ENCODE peak calls at places on chromosomes 6 and 20, in four cellular contexts. J, R, Q and C are unnamed samples.

GRCh38 chr6:132929141-132929540 is 114.8 kb downstream of the RPS12 start:
- DNase-seq in J (no peak), Q (no peak), R (no peak), C (no peak)

GRCh38 chr6:35043381-35043780 is 97.8 kb downstream of the TCP11 start:
- DNase-seq in R (no peak), J (no peak), Q (no peak), C (no peak)

GRCh38 chr20:63900373-63900772 is 5.4 kb downstream of the DNAJC5 start:
- DNase-seq in J (no peak), R (no peak), Q (no peak), C (no peak)

GRCh38 chr6:41736207-41736710 is 851 bp upstream of the TFEB start:
- DNase-seq in Q (peak; percentile 46), J (no peak), R (no peak), C (peak; percentile 26)

GRCh38 chr20:59182401-59183044 is 18.9 kb downstream of the ZNF831 start:
- DNase-seq in R (no peak), J (no peak), Q (no peak), C (no peak)

GRCh38 chr20:46681032-46681854 is 8.0 kb downstream of the TP53RK start:
- DNase-seq in J (peak; percentile 82), Q (peak; percentile 81), R (peak; percentile 81), C (peak; percentile 49)

GRCh38 chr6:170393807-170394399 is 87.3 kb downstream of the FAM120B start:
- DNase-seq in Q (no peak), R (no peak), J (no peak), C (no peak)

GRCh38 chr6:1438471-1438881 is 49.1 kb downstream of the FOXF2 start:
- DNase-seq in J (no peak), Q (no peak), R (no peak), C (no peak)

GRCh38 chr6:41683460-41684310 is 45.4 kb downstream of the MDFI start:
- DNase-seq in R (peak; percentile 82), Q (peak; percentile 86), J (peak; percentile 57), C (peak; percentile 87)

GRCh38 chr20:44728835-44729342 is 13.7 kb downstream of the CCN5 start:
- DNase-seq in Q (no peak), J (no peak), R (peak; percentile 55), C (peak; percentile 53)

GRCh38 chr6:46985943-46986342 is 56.2 kb downstream of the ADGRF1 start:
- DNase-seq in Q (no peak), R (no peak), J (no peak), C (no peak)

GRCh38 chr6:28541996-28542395 is 16.3 kb downstream of the GPX5 start:
- DNase-seq in Q (no peak), J (no peak), R (no peak), C (no peak)

GRCh38 chr6:150118642-150119041 is 24.2 kb upstream of the PPP1R14C start:
- DNase-seq in Q (no peak), R (no peak), J (peak; percentile 32), C (no peak)

GRCh38 chr20:53579266-53579580 is 14.4 kb downstream of the ZNF217 start:
- DNase-seq in Q (no peak), J (no peak), R (no peak), C (no peak)

GRCh38 chr6:122184260-122184934 is 215.1 kb upstream of the HSF2 start:
- DNase-seq in Q (no peak), R (no peak), J (peak; percentile 16), C (peak; percentile 43)

GRCh38 chr20:13099676-13100075 is 90.9 kb downstream of the SPTLC3 start:
- DNase-seq in Q (no peak), R (no peak), J (no peak), C (no peak)

GRCh38 chr6:163416640-163417253 is 2.2 kb downstream of the QKI start:
- DNase-seq in J (peak; percentile 88), R (no peak), Q (peak; percentile 79), C (no peak)

GRCh38 chr6:33313105-33313708 is 671 bp downstream of the TAPBP start:
- DNase-seq in R (peak; percentile 47), J (no peak), Q (peak; percentile 63), C (no peak)

GRCh38 chr20:4244700-4245485 is 229.5 kb upstream of the RNF24 start:
- DNase-seq in R (no peak), Q (no peak), J (peak; percentile 95), C (no peak)

GRCh38 chr6:1703091-1703855 is 93.6 kb downstream of the FOXC1 start:
- DNase-seq in R (no peak), J (no peak), Q (peak; percentile 76), C (no peak)

GRCh38 chr20:50673146-50673830 is 18.1 kb downstream of the RIPOR3 start:
- DNase-seq in R (no peak), Q (peak; percentile 87), J (peak; percentile 62), C (no peak)

GRCh38 chr6:143542915-143543314 is 31.4 kb upstream of the FUCA2 start:
- DNase-seq in R (no peak), Q (no peak), J (no peak), C (no peak)

GRCh38 chr6:25053875-25054371 is 118.2 kb upstream of the RIPOR2 start:
- DNase-seq in J (no peak), R (no peak), Q (no peak), C (no peak)

GRCh38 chr6:25732468-25733198 is 21.9 kb upstream of the SLC17A4 start:
- DNase-seq in R (peak; percentile 73), J (no peak), Q (peak; percentile 14), C (no peak)

GRCh38 chr6:40391086-40391485 is 196.1 kb downstream of the LRFN2 start:
- DNase-seq in J (no peak), Q (no peak), R (no peak), C (no peak)

GRCh38 chr6:11120273-11121005 is 8.9 kb upstream of the ERVFRD-1 start:
- DNase-seq in R (no peak), J (no peak), Q (no peak), C (peak; percentile 23)

GRCh38 chr6:77178821-77179220 is 284.5 kb downstream of the HTR1B start:
- DNase-seq in J (no peak), R (no peak), Q (no peak), C (no peak)

GRCh38 chr20:10476319-10476724 is 41.2 kb downstream of the SLX4IP start:
- DNase-seq in R (no peak), Q (peak; percentile 49), J (no peak), C (no peak)

GRCh38 chr6:109187399-109188114 is 92.2 kb downstream of the CEP57L1 start:
- DNase-seq in J (peak; percentile 25), Q (peak; percentile 74), R (peak; percentile 70), C (peak; percentile 48)

GRCh38 chr6:137723273-137724017 is 143.6 kb upstream of the TNFAIP3 start:
- DNase-seq in Q (no peak), J (peak; percentile 99), R (no peak), C (no peak)

GRCh38 chr6:14612016-14612415 is 494.4 kb downstream of the CD83 start:
- DNase-seq in Q (no peak), J (no peak), R (no peak), C (no peak)

GRCh38 chr20:46139908-46140482 is 21.9 kb downstream of the CD40 start:
- DNase-seq in R (peak; percentile 42), Q (no peak), J (no peak), C (no peak)

GRCh38 chr20:36629719-36630340 is 16.2 kb downstream of the SLA2 start:
- DNase-seq in J (no peak), R (no peak), Q (no peak), C (no peak)

GRCh38 chr20:41205313-41205712 is 68.0 kb downstream of the PLCG1 start:
- DNase-seq in R (no peak), J (no peak), Q (no peak), C (no peak)

GRCh38 chr20:23820493-23820892 is 6.0 kb downstream of the CST2 start:
- DNase-seq in R (no peak), J (no peak), Q (no peak), C (no peak)

GRCh38 chr6:124669713-124670480 is 292.3 kb upstream of the RNF217 start:
- DNase-seq in Q (no peak), J (no peak), R (no peak), C (no peak)

GRCh38 chr6:144063246-144063743 is 32.1 kb downstream of the SF3B5 start:
- DNase-seq in J (no peak), R (no peak), Q (peak; percentile 54), C (peak; percentile 31)

DNA sequence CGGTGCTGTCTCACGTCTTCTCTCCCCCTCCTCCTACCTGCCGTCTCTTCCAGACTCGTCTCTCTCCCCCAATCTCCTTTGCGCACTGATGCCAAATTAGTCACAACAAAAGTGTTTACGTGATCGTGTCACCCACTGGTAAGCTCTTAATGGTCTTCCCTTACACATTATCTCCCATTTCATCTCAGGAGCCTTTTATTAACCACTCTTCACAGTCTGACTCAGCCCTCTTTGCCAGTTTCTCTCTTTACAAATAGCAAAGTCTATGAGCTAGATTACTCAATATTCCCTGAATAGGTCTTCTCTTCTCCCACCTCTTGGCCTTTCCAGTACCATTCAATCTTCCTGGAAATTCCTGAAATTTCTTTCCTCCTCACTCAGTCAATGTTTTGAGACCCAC is 247.0 kb downstream of the ESR1 start:
- DNase-seq in R (no peak), J (peak; percentile 43), Q (no peak), C (no peak)
- TF ChIP-seq ELF4 in R (no peak), J (no peak), Q (no peak), C (no peak)

DNA sequence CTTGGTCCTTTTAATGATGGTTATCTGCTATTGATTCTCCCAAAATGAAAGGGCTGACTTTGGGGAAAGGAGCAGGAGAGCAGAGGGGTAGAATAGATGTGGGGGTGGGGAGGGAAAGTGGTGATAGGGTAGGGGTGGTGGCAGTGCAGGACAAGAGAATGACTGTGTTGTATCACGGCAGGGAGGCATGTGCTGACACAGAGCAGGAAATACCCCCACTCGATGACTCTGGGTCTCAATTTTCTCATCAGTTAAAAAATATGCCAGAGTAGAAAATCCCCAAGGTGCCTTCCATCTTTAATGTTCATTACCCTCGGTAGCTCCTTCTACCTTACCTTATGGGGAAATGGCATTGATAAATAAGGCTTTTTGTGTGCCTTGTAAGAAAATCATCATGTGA is 79.0 kb upstream of the ATXN1 start:
- DNase-seq in R (no peak), J (no peak), Q (no peak), C (no peak)
- TF ChIP-seq ELF4 in R (no peak), J (no peak), Q (no peak), C (no peak)

DNA sequence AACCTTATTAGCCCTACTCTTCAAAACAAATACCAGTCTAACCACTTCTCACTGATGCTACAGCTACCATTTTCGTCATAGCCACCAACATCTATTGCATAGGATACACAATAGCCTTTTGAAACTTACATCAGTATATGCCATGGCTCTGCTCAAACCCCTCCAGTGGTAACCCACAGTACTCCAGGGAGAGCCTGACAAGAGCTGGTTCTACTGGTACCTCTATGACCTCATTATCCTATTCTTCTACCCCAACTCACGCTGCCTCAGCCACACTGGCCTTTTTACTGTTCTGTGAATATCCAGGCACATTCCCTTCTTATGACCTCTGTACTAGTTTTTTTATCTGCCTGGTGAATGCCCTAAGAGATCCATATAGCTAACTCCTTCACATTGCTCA is 157.6 kb downstream of the ARHGAP18 start:
- DNase-seq in R (no peak), J (no peak), Q (no peak), C (no peak)
- TF ChIP-seq ELF4 in R (no peak), J (no peak), Q (no peak), C (no peak)

DNA sequence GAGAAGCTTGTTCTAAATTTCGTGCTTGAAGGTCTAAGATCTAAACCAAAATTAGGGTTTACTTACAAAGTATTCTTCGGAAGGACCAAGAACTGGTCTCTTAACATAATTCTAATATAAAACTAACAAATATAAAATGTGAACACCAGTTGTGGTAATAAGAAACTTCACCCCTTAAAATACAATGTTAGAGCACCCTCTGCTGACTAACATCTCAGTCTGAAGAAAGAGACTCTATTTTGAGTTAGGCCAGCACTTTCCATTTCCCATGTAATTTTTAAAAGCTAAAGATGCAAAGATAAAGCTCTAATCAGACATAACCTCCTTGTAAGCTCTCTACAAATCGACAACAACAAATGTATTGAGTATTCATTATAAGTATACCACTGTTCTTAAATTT is 24.6 kb downstream of the ATG5 start:
- DNase-seq in R (no peak), Q (peak; percentile 38), J (peak; percentile 14), C (no peak)
- TF ChIP-seq ELF4 in R (no peak), Q (no peak), J (no peak), C (no peak)